ENCODE peak calls at places on chromosome 7, in five cellular contexts. One of them, this sample, is unnamed.

GRCh38 chr7:65976659-65977196 is 5.3 kb downstream of the GUSB start:
- DNase-seq in Calu3: no peak
- DNase-seq in Karpas-422: no peak
- DNase-seq in activated T-helper 9 cell treated with anti-CD3 and anti-CD28 coated beads, Interleukin-2, amount 50 U/mL, for 16 hours: no peak
- DNase-seq in T-cell: no peak
- DNase-seq in this sample: no peak

GRCh38 chr7:65251851-65252620 is 121.6 kb upstream of the ZNF92 start:
- DNase-seq in Karpas-422: no peak
- DNase-seq in activated T-helper 9 cell treated with anti-CD3 and anti-CD28 coated beads, Interleukin-2, amount 50 U/mL, for 16 hours: peak
- DNase-seq in T-cell: no peak
- DNase-seq in Calu3: peak
- DNase-seq in this sample: peak

GRCh38 chr7:94823952-94824351 is 83.4 kb upstream of the PPP1R9A start:
- DNase-seq in activated T-helper 9 cell treated with anti-CD3 and anti-CD28 coated beads, Interleukin-2, amount 50 U/mL, for 16 hours: no peak
- DNase-seq in T-cell: no peak
- DNase-seq in Calu3: peak
- DNase-seq in Karpas-422: no peak
- DNase-seq in this sample: no peak

GRCh38 chr7:122383934-122384333 is 79.4 kb upstream of the FEZF1 start:
- DNase-seq in Karpas-422: no peak
- DNase-seq in Calu3: no peak
- DNase-seq in T-cell: no peak
- DNase-seq in activated T-helper 9 cell treated with anti-CD3 and anti-CD28 coated beads, Interleukin-2, amount 50 U/mL, for 16 hours: no peak
- DNase-seq in this sample: no peak

GRCh38 chr7:104328308-104328969 is at the start of gene LHFPL3:
- DNase-seq in Calu3: no peak
- DNase-seq in Karpas-422: no peak
- DNase-seq in T-cell: no peak
- DNase-seq in activated T-helper 9 cell treated with anti-CD3 and anti-CD28 coated beads, Interleukin-2, amount 50 U/mL, for 16 hours: no peak
- DNase-seq in this sample: no peak

GRCh38 chr7:114345494-114345893 is 69.1 kb upstream of the FOXP2 start:
- DNase-seq in Karpas-422: no peak
- DNase-seq in Calu3: no peak
- DNase-seq in activated T-helper 9 cell treated with anti-CD3 and anti-CD28 coated beads, Interleukin-2, amount 50 U/mL, for 16 hours: no peak
- DNase-seq in T-cell: no peak
- DNase-seq in this sample: no peak

GRCh38 chr7:22387583-22387982 is 30.6 kb upstream of the RAPGEF5 start:
- DNase-seq in Karpas-422: no peak
- DNase-seq in activated T-helper 9 cell treated with anti-CD3 and anti-CD28 coated beads, Interleukin-2, amount 50 U/mL, for 16 hours: no peak
- DNase-seq in T-cell: no peak
- DNase-seq in Calu3: no peak
- DNase-seq in this sample: no peak

GRCh38 chr7:116710764-116711452 is 38.9 kb downstream of the MET start:
- DNase-seq in Calu3: no peak
- DNase-seq in Karpas-422: no peak
- DNase-seq in activated T-helper 9 cell treated with anti-CD3 and anti-CD28 coated beads, Interleukin-2, amount 50 U/mL, for 16 hours: no peak
- DNase-seq in T-cell: no peak
- DNase-seq in this sample: no peak

GRCh38 chr7:126856691-126857291 is 395.9 kb downstream of the GRM8 start:
- DNase-seq in Karpas-422: peak
- DNase-seq in activated T-helper 9 cell treated with anti-CD3 and anti-CD28 coated beads, Interleukin-2, amount 50 U/mL, for 16 hours: no peak
- DNase-seq in T-cell: no peak
- DNase-seq in Calu3: no peak
- DNase-seq in this sample: no peak

GRCh38 chr7:98360221-98361124 is 40.4 kb downstream of the BAIAP2L1 start:
- DNase-seq in activated T-helper 9 cell treated with anti-CD3 and anti-CD28 coated beads, Interleukin-2, amount 50 U/mL, for 16 hours: no peak
- DNase-seq in T-cell: no peak
- DNase-seq in Calu3: peak
- DNase-seq in Karpas-422: no peak
- DNase-seq in this sample: peak

GRCh38 chr7:151122794-151123484 is 36.7 kb downstream of the AGAP3 start:
- DNase-seq in activated T-helper 9 cell treated with anti-CD3 and anti-CD28 coated beads, Interleukin-2, amount 50 U/mL, for 16 hours: no peak
- DNase-seq in T-cell: no peak
- DNase-seq in Calu3: no peak
- DNase-seq in Karpas-422: no peak
- DNase-seq in this sample: no peak

GRCh38 chr7:44762300-44762699 is 13.7 kb downstream of the ZMIZ2 start:
- DNase-seq in activated T-helper 9 cell treated with anti-CD3 and anti-CD28 coated beads, Interleukin-2, amount 50 U/mL, for 16 hours: no peak
- DNase-seq in Karpas-422: no peak
- DNase-seq in T-cell: no peak
- DNase-seq in Calu3: no peak
- DNase-seq in this sample: no peak

This sample was measured in mucosa of gallbladder.